ENCODE peak calls at places on chromosome 20, in six cellular contexts. A is mucosa of gallbladder; N is nucleus accumbens; T is stimulated activated CD4-positive, alpha-beta T cell treated with anti-CD3 and anti-CD28 coated beads, Interleukin-15, amount 100 ng/mL, for 1 hour; E is mesendoderm; Q is germinal center. O is an unnamed sample.
A peak's percentile ranks its signal among the peaks of the same experiment; 100 is the strongest.

GRCh38 chr20:22080985-22081384 is 375.5 kb downstream of the PAX1 start:
- DNase-seq in A (no peak), T (no peak), Q (no peak), N (no peak), E (no peak), O (no peak)

GRCh38 chr20:3420211-3420707 is 12.8 kb upstream of the DNAAF9 start:
- DNase-seq in N (no peak), E (no peak), T (no peak), A (peak; percentile 23), Q (no peak), O (peak; percentile 33)

GRCh38 chr20:49700411-49701185 is 13.1 kb downstream of the B4GALT5 start:
- DNase-seq in A (no peak), T (no peak), E (no peak), Q (no peak), N (no peak), O (peak; percentile 84)

GRCh38 chr20:37519508-37520416 is 1.3 kb upstream of the NNAT start:
- DNase-seq in N (no peak), T (no peak), E (peak; percentile 61), Q (no peak), A (no peak), O (peak; percentile 12)

GRCh38 chr20:37500311-37500710 is 20.7 kb upstream of the NNAT start:
- DNase-seq in A (no peak), Q (no peak), T (no peak), E (no peak), N (no peak), O (no peak)

GRCh38 chr20:20452254-20452676 is 84.4 kb downstream of the INSM1 start:
- DNase-seq in T (peak; percentile 38), E (peak; percentile 80), A (no peak), Q (peak; percentile 80), N (peak; percentile 94), O (peak; percentile 63)

GRCh38 chr20:21615617-21616080 is 89.8 kb upstream of the PAX1 start:
- DNase-seq in E (peak; percentile 71), N (peak; percentile 81), Q (peak; percentile 51), T (peak; percentile 21), A (peak; percentile 43), O (no peak)

GRCh38 chr20:20095114-20095872 is 43.0 kb downstream of the CFAP61 start:
- DNase-seq in T (no peak), A (no peak), N (no peak), E (no peak), Q (no peak), O (no peak)

GRCh38 chr20:3847419-3847940 is 846 bp downstream of the MAVS start:
- DNase-seq in A (no peak), E (no peak), T (no peak), N (no peak), Q (no peak), O (no peak)

GRCh38 chr20:38173237-38174156 is 8.4 kb upstream of the TGM2 start:
- DNase-seq in Q (no peak), A (peak; percentile 59), N (no peak), T (no peak), E (no peak), O (peak; percentile 96)

GRCh38 chr20:4788314-4788713 is 66.6 kb downstream of the PRND start:
- DNase-seq in T (no peak), A (no peak), N (no peak), E (no peak), Q (no peak), O (no peak)

GRCh38 chr20:48582361-48582991 is 245.3 kb downstream of the PREX1 start:
- DNase-seq in T (no peak), N (no peak), Q (no peak), A (no peak), E (no peak), O (no peak)

GRCh38 chr20:56460459-56460858 is 8.0 kb upstream of the RTF2 start:
- DNase-seq in N (no peak), T (no peak), Q (no peak), A (no peak), E (no peak), O (no peak)

GRCh38 chr20:40812415-40813212 is 123.6 kb upstream of the MAFB start:
- DNase-seq in Q (no peak), A (no peak), T (no peak), N (no peak), E (no peak), O (no peak)

GRCh38 chr20:3781153-3781910 is at the start of gene SPEF1:
- DNase-seq in A (peak; percentile 89), T (no peak), N (peak; percentile 72), E (peak; percentile 99), Q (peak; percentile 84), O (peak; percentile 95)

GRCh38 chr20:62355527-62356142 is 11.5 kb downstream of the LAMA5 start:
- DNase-seq in T (no peak), Q (no peak), N (peak; percentile 22), A (no peak), E (peak; percentile 71), O (peak; percentile 51)

O was measured in mesenchymal stem cell.